ENCODE peak calls at places on chromosomes 12 and 14, in five cellular contexts. S, A, H, C and X are unnamed samples.

GRCh38 chr14:50668852-50669194 is 717 bp upstream of the SAV1 start:
- DNase-seq in S (no peak), A (no peak), H (no peak), C (no peak), X (no peak)

GRCh38 chr12:67698711-67699603 is 50.4 kb downstream of the DYRK2 start:
- DNase-seq in S (no peak), A (no peak), H (peak), C (no peak), X (no peak)

GRCh38 chr12:75599061-75599460 is 87.7 kb upstream of the KRR1 start:
- DNase-seq in S (no peak), A (no peak), H (no peak), C (no peak), X (no peak)

GRCh38 chr12:52691076-52691764 is 11.0 kb upstream of the KRT1 start:
- DNase-seq in S (peak), A (no peak), H (no peak), C (peak), X (peak)

GRCh38 chr14:96827310-96827709 is 30.1 kb downstream of the VRK1 start:
- DNase-seq in S (no peak), A (no peak), H (no peak), C (no peak), X (no peak)

GRCh38 chr14:49464885-49465284 is 121.3 kb downstream of the RPS29 start:
- DNase-seq in S (peak), A (peak), H (no peak), C (no peak), X (peak)

GRCh38 chr12:127761880-127762279 is 505.1 kb upstream of the TMEM132C start:
- DNase-seq in S (no peak), A (no peak), H (no peak), C (no peak), X (no peak)

GRCh38 chr14:75469606-75470237 is 41.9 kb downstream of the JDP2 start:
- DNase-seq in S (no peak), A (no peak), H (no peak), C (no peak), X (no peak)

GRCh38 chr14:104102282-104102914 is 16.9 kb downstream of the ASPG start:
- DNase-seq in S (no peak), A (no peak), H (no peak), C (no peak), X (no peak)

GRCh38 chr12:42143401-42144173 is 1.1 kb downstream of the GXYLT1 start:
- DNase-seq in S (peak), A (no peak), H (no peak), C (no peak), X (no peak)

GRCh38 chr12:42141981-42142606 is 2.6 kb downstream of the GXYLT1 start:
- DNase-seq in S (no peak), A (no peak), H (no peak), C (no peak), X (no peak)

GRCh38 chr12:42144174-42144423 is 575 bp downstream of the GXYLT1 start:
- DNase-seq in S (no peak), A (no peak), H (no peak), C (peak), X (no peak)

GRCh38 chr12:42144424-42145196 is at the start of gene GXYLT1:
- DNase-seq in S (peak), A (peak), H (peak), C (peak), X (peak)

GRCh38 chr12:42140901-42141300 is 3.8 kb downstream of the GXYLT1 start:
- DNase-seq in S (no peak), A (peak), H (no peak), C (no peak), X (no peak)
- TF ChIP-seq FOXM1 in S (no peak), A (no peak), H (no peak), C (no peak), X (no peak)

GRCh38 chr12:84562331-84562730 is 350.3 kb downstream of the SLC6A15 start:
- DNase-seq in S (no peak), A (no peak), H (no peak), C (no peak), X (no peak)
- TF ChIP-seq FOXM1 in S (no peak), A (no peak), H (no peak), C (no peak), X (no peak)

GRCh38 chr14:64463873-64464272 is 1.4 kb upstream of the AKAP5 start:
- DNase-seq in S (no peak), A (no peak), H (no peak), C (no peak), X (no peak)

GRCh38 chr14:64465208-64465821 is at the start of gene AKAP5:
- DNase-seq in S (peak), A (peak), H (no peak), C (peak), X (peak)

GRCh38 chr14:64464695-64465094 is 604 bp upstream of the AKAP5 start:
- DNase-seq in S (no peak), A (no peak), H (no peak), C (no peak), X (no peak)

GRCh38 chr14:64467131-64467530 is 1.8 kb downstream of the AKAP5 start:
- DNase-seq in S (no peak), A (no peak), H (no peak), C (no peak), X (no peak)

GRCh38 chr14:64465856-64466554 is 706 bp downstream of the AKAP5 start:
- DNase-seq in S (peak), A (no peak), H (no peak), C (no peak), X (peak)
- TF ChIP-seq FOXM1 in S (no peak), A (no peak), H (no peak), C (no peak), X (no peak)

GRCh38 chr12:77725611-77726010 is 105.1 kb upstream of the NAV3 start:
- DNase-seq in S (no peak), A (no peak), H (no peak), C (no peak), X (no peak)
- TF ChIP-seq FOXM1 in S (no peak), A (no peak), H (no peak), C (no peak), X (no peak)

GRCh38 chr12:124311292-124312109 is 16.6 kb downstream of the RFLNA start:
- DNase-seq in S (no peak), A (no peak), H (no peak), C (peak), X (no peak)
- TF ChIP-seq FOXM1 in S (no peak), A (no peak), H (no peak), C (no peak), X (no peak)

GRCh38 chr12:56988207-56988739 is 18.1 kb downstream of the ZBTB39 start:
- DNase-seq in S (no peak), A (no peak), H (no peak), C (peak), X (no peak)
- TF ChIP-seq FOXM1 in S (no peak), A (no peak), H (no peak), C (no peak), X (no peak)

GRCh38 chr14:64760146-64760755 is 56.0 kb downstream of the PLEKHG3 start:
- DNase-seq in S (peak), A (peak), H (no peak), C (peak), X (peak)
- TF ChIP-seq FOXM1 in S (no peak), A (no peak), H (no peak), C (no peak), X (no peak)

GRCh38 chr14:71855399-71856036 is 76.7 kb upstream of the RGS6 start:
- DNase-seq in S (peak), A (peak), H (peak), C (peak), X (peak)

GRCh38 chr14:71856199-71856919 is 75.9 kb upstream of the RGS6 start:
- DNase-seq in S (no peak), A (no peak), H (peak), C (no peak), X (no peak)

DNA sequence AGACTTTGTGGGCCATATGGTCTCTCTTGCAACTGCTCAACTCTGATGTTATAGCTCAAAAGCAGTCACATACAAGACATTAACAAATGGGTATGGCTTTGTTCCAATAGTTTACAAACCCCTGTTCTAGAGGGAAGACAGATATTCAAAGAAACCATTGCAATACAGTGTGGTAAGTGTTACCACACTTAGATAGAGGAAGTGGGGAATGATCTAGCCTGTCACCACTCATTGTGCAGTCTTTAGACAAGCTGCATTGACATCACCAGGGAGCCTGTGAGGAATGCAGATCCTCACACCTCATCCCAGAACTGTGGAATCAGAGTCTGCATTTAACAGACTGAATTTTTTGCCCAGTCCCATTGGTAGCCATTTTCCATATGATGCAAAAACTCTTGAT is 80.0 kb upstream of the RGS6 start:
- DNase-seq in S (no peak), A (no peak), H (no peak), C (no peak), X (no peak)
- TF ChIP-seq FOXM1 in S (no peak), A (no peak), H (no peak), C (no peak), X (no peak)

GRCh38 chr14:32368107-32368506 is 39.0 kb downstream of the AKAP6 start:
- DNase-seq in S (no peak), A (no peak), H (no peak), C (no peak), X (no peak)

GRCh38 chr14:32366995-32367394 is 37.9 kb downstream of the AKAP6 start:
- DNase-seq in S (no peak), A (no peak), H (no peak), C (no peak), X (no peak)

GRCh38 chr14:32367501-32367900 is 38.4 kb downstream of the AKAP6 start:
- DNase-seq in S (no peak), A (no peak), H (no peak), C (no peak), X (no peak)

GRCh38 chr14:32364941-32365340 is 35.8 kb downstream of the AKAP6 start:
- DNase-seq in S (peak), A (no peak), H (no peak), C (no peak), X (no peak)

GRCh38 chr14:32366256-32366655 is 37.2 kb downstream of the AKAP6 start:
- DNase-seq in S (peak), A (no peak), H (no peak), C (no peak), X (no peak)
- TF ChIP-seq FOXM1 in S (no peak), A (no peak), H (no peak), C (no peak), X (no peak)